ENCODE peak calls at places on chromosome 13, in eight cellular contexts. I, M, W, F, X, S, J and Z are unnamed samples.

GRCh38 chr13:42594577-42595571 is 20.9 kb downstream of the TNFSF11 start:
- DNase-seq in I (peak; percentile 93), M (no peak), W (peak; percentile 50), F (peak; percentile 61), X (peak; percentile 55), S (peak; percentile 60), J (no peak), Z (peak; percentile 45)

GRCh38 chr13:49958321-49958720 is 22.2 kb upstream of the SPRYD7 start:
- DNase-seq in I (no peak), M (no peak), W (no peak), F (no peak), X (no peak), S (no peak), J (no peak), Z (no peak)

GRCh38 chr13:21078501-21078900 is 17.1 kb upstream of the LATS2 start:
- DNase-seq in I (no peak), M (no peak), W (no peak), F (no peak), X (no peak), S (no peak), J (no peak), Z (no peak)

GRCh38 chr13:33452873-33453558 is 167.5 kb upstream of the STARD13 start:
- DNase-seq in I (no peak), M (no peak), W (no peak), F (peak; percentile 21), X (no peak), S (no peak), J (no peak), Z (peak; percentile 16)

GRCh38 chr13:42110410-42111155 is 62.1 kb downstream of the DGKH start:
- DNase-seq in I (peak; percentile 88), M (no peak), W (no peak), F (peak; percentile 33), X (peak; percentile 30), S (no peak), J (no peak), Z (no peak)

GRCh38 chr13:114299604-114300305 is 14.5 kb upstream of the CHAMP1 start:
- DNase-seq in I (no peak), M (no peak), W (no peak), F (no peak), X (no peak), S (no peak), J (no peak), Z (no peak)

GRCh38 chr13:69458013-69458412 is 649.6 kb upstream of the ATXN8OS start:
- DNase-seq in I (no peak), M (no peak), W (no peak), F (no peak), X (no peak), S (no peak), J (no peak), Z (no peak)

GRCh38 chr13:23928985-23929384 is 31.7 kb upstream of the C1QTNF9B start:
- DNase-seq in I (peak; percentile 70), M (no peak), W (no peak), F (no peak), X (no peak), S (no peak), J (no peak), Z (no peak)

GRCh38 chr13:73329355-73329754 is 270.6 kb downstream of the KLF5 start:
- DNase-seq in I (no peak), M (no peak), W (no peak), F (no peak), X (no peak), S (no peak), J (no peak), Z (no peak)

GRCh38 chr13:95207769-95208366 is 93.4 kb downstream of the ABCC4 start:
- DNase-seq in I (no peak), M (no peak), W (no peak), F (no peak), X (no peak), S (no peak), J (no peak), Z (no peak)

GRCh38 chr13:64633948-64634347 is 2596.2 kb downstream of the PCDH9 start:
- DNase-seq in I (no peak), M (no peak), W (no peak), F (no peak), X (no peak), S (no peak), J (no peak), Z (no peak)

GRCh38 chr13:40452741-40453665 is 213.4 kb downstream of the FOXO1 start:
- DNase-seq in I (no peak), M (no peak), W (no peak), F (no peak), X (no peak), S (no peak), J (no peak), Z (no peak)

GRCh38 chr13:31314961-31315360 is 115.2 kb downstream of the B3GLCT start:
- DNase-seq in I (no peak), M (no peak), W (no peak), F (no peak), X (no peak), S (no peak), J (no peak), Z (no peak)

GRCh38 chr13:32938907-32939306 is 77.3 kb upstream of the KL start:
- DNase-seq in I (peak; percentile 45), M (no peak), W (no peak), F (no peak), X (no peak), S (no peak), J (no peak), Z (no peak)

GRCh38 chr13:32587774-32588165 is 1.5 kb downstream of the PDS5B start:
- DNase-seq in I (no peak), M (no peak), W (no peak), F (no peak), X (no peak), S (no peak), J (no peak), Z (no peak)

DNA sequence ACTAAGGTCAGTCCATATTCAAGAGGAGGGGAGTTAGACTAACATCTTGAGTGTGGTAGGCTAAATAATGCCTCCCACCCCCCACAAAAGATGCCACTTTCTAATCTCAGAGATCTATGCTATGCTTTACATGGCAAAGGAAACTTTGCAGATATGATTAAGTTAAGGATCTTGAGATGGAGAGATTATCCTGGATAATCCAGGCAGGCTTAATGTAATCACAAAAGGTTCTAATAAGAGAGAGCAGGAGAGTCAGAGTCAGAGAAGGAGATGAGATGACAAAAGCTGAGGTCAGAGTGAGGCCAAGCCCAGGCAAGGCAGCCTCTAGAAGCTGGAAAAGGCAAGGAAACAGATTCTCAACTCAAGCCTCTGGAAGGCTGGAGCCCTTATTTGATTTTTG is 1011.6 kb downstream of the PCDH9 start:
- DNase-seq in I (no peak), M (no peak), W (no peak), F (no peak), X (no peak), S (no peak), J (no peak), Z (no peak)
- H3K27me3 ChIP-seq in I (no peaks in the 10 kb centered on the region), M (no peaks in the 10 kb centered on the region), W (no peaks in the 10 kb centered on the region), F (no peaks in the 10 kb centered on the region), X (no peaks in the 10 kb centered on the region), S (no peaks in the 10 kb centered on the region), J (no peaks in the 10 kb centered on the region), Z (no peaks in the 10 kb centered on the region)

GRCh38 chr13:36357231-36357630 is 11.0 kb upstream of the SPART start:
- DNase-seq in I (no peak), M (no peak), W (no peak), F (no peak), X (no peak), S (no peak), J (no peak), Z (no peak)
- H3K27me3 ChIP-seq in I (no peaks in the 10 kb centered on the region), M (no peaks in the 10 kb centered on the region), W (no peaks in the 10 kb centered on the region), F (no peaks in the 10 kb centered on the region), X (no peaks in the 10 kb centered on the region), S (no peaks in the 10 kb centered on the region), J (no peaks in the 10 kb centered on the region), Z (no peaks in the 10 kb centered on the region)

GRCh38 chr13:99971576-99972189 is at the start of gene ZIC5:
- DNase-seq in I (no peak), M (no peak), W (no peak), F (no peak), X (peak; percentile 14), S (no peak), J (no peak), Z (no peak)

GRCh38 chr13:99970761-99971575 is 599 bp downstream of the ZIC5 start:
- DNase-seq in I (no peak), M (no peak), W (no peak), F (no peak), X (peak; percentile 17), S (no peak), J (no peak), Z (no peak)

GRCh38 chr13:99968521-99969367 is 2.8 kb downstream of the ZIC5 start:
- DNase-seq in I (no peak), M (no peak), W (no peak), F (no peak), X (peak; percentile 58), S (no peak), J (no peak), Z (no peak)

GRCh38 chr13:99969368-99969933 is 2.1 kb downstream of the ZIC5 start:
- DNase-seq in I (no peak), M (no peak), W (no peak), F (no peak), X (peak; percentile 15), S (no peak), J (no peak), Z (no peak)

DNA sequence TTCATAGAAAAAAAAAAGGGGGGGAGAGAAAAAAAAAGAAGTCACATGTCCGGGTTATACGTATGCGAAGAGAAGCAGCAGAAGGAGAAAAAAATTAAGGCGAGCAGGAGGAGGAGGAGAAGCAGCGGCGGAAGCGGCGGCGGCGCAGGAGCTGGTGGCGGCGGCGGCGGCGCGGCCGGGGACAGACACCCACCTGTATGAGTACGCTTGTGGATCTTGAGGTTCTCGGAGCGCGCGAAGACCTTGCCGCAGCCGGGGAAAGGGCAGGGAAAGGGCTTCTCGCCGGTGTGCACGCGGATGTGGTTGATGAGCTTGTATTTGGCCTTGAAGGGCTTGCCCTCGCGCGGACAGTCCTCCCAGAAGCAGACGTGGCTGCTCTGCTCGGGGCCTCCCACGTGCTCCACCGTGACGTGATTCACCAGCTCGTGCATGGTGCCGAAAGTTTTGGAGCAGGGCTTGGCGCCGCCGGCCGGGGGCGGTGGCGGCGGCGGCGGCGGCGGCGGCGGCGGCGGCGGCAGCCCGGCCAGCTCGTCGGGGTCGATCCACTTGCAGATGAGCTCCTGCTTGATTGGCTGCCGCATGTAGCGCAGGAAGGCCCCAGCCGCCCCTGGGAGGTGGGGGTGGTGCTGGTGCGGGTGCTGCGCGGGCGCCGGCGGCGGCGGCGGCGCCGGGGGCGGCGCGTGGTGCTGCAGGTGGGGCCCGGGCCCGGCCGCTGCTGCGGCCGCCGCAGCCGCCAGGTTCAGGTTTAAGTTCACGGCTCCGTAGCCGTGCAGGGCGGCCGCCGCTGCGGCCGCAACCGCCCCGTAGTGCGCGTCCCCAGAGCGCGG is 1.4 kb downstream of the ZIC5 start:
- DNase-seq in I (no peak), M (no peak), W (no peak), F (no peak), X (peak; percentile 21), S (no peak), J (no peak), Z (peak; percentile 46)
- H3K27me3 ChIP-seq in I (peaks cover 95% of the 10 kb centered on the region), M (peaks cover 18% of the 10 kb centered on the region), W (peaks cover 100% of the 10 kb centered on the region), F (peaks cover 62% of the 10 kb centered on the region), X (peaks cover 94% of the 10 kb centered on the region), S (peaks cover 16% of the 10 kb centered on the region), J (peaks cover 98% of the 10 kb centered on the region), Z (peaks cover 96% of the 10 kb centered on the region)

DNA sequence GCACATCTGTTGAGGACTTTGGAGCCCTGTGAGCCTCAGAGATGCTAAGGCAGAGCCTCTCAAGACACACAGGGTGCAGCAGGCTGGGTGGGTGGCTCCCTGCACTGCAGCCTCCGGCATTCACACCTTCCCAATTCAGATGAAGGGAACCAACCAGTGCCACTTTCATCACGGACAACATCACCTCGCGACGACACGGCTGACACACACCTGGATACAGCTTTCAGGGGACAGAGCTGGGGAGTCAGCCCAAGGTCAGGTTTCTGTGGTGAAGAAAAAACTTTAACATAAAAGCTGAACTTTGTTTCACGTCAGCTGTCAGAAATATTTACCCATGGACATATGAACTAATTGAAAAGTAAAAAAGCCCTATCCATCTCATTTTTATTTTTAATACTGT is 24.9 kb upstream of the ARHGEF7 start:
- DNase-seq in I (no peak), M (no peak), W (no peak), F (no peak), X (no peak), S (no peak), J (no peak), Z (no peak)
- H3K27me3 ChIP-seq in I (peaks cover 22% of the 10 kb centered on the region), M (no peaks in the 10 kb centered on the region), W (peaks cover 30% of the 10 kb centered on the region), F (no peaks in the 10 kb centered on the region), X (peaks cover 4% of the 10 kb centered on the region), S (no peaks in the 10 kb centered on the region), J (peaks cover 34% of the 10 kb centered on the region), Z (peaks cover 18% of the 10 kb centered on the region)